ENCODE peak calls at places on chromosome 11, in six cellular contexts. Y is CD8-positive, alpha-beta T cell; K is GM03348; J is HCT116; X is DMS153; O is GM04504. L is an unnamed sample.

GRCh38 chr11:26297179-26297970 is 34.6 kb upstream of the ANO3 start:
- DNase-seq in X (peak; percentile 32), K (peak; percentile 67), O (no peak), Y (no peak), J (peak; percentile 2), L (no peak)

GRCh38 chr11:116719102-116719501 is 53.7 kb downstream of the BUD13 start:
- DNase-seq in X (no peak), Y (no peak), J (no peak), K (no peak), O (no peak), L (no peak)

GRCh38 chr11:62858201-62858600 is 18.8 kb upstream of the WDR74 start:
- DNase-seq in J (no peak), K (no peak), X (no peak), O (no peak), Y (no peak), L (no peak)

GRCh38 chr11:44941286-44942021 is 9.2 kb downstream of the TP53I11 start:
- DNase-seq in K (no peak), Y (no peak), J (no peak), O (no peak), X (no peak), L (no peak)

GRCh38 chr11:134761361-134761760 is 349.3 kb upstream of the B3GAT1 start:
- DNase-seq in X (no peak), K (no peak), Y (no peak), O (no peak), J (no peak), L (no peak)

GRCh38 chr11:95661159-95661558 is 128.4 kb downstream of the FAM76B start:
- DNase-seq in J (no peak), K (no peak), X (no peak), O (no peak), Y (no peak), L (no peak)

GRCh38 chr11:126589492-126589803 is 234.0 kb downstream of the ST3GAL4 start:
- DNase-seq in O (no peak), Y (no peak), X (no peak), K (no peak), J (no peak), L (no peak)

GRCh38 chr11:95074806-95075563 is 8.3 kb downstream of the SRSF8 start:
- DNase-seq in Y (no peak), K (no peak), X (peak; percentile 26), O (no peak), J (no peak), L (no peak)

GRCh38 chr11:6062691-6063358 is 32.3 kb upstream of the OR56A1 start:
- DNase-seq in J (no peak), X (no peak), Y (no peak), K (no peak), O (no peak), L (no peak)

L was measured in naive thymus-derived CD4-positive, alpha-beta T cell.